ENCODE peak calls at places on chromosomes 11 and 22, in seven cellular contexts. V, Z, N, M, F, E and A are unnamed samples.
A peak's percentile ranks its signal among the peaks of the same experiment; 100 is the strongest.

GRCh38 chr11:721913-722811 is 16.1 kb downstream of the EPS8L2 start:
- DNase-seq in V (no peak), Z (peak; percentile 24), N (no peak), M (no peak), F (no peak), E (peak; percentile 43), A (peak; percentile 53)

GRCh38 chr11:19742595-19743292 is 30.1 kb downstream of the NAV2 start:
- DNase-seq in V (peak; percentile 86), Z (peak; percentile 88), N (peak; percentile 78), M (peak; percentile 69), F (peak; percentile 79), E (peak; percentile 41), A (peak; percentile 90)

GRCh38 chr11:23555085-23555484 is 694.8 kb upstream of the CCDC179 start:
- DNase-seq in V (no peak), Z (no peak), N (peak; percentile 25), M (no peak), F (peak; percentile 65), E (no peak), A (no peak)

GRCh38 chr11:119983240-119983732 is 154.6 kb downstream of the TRIM29 start:
- DNase-seq in V (no peak), Z (no peak), N (no peak), M (no peak), F (no peak), E (peak; percentile 29), A (no peak)

GRCh38 chr11:79493555-79494171 is 52.8 kb upstream of the TENM4 start:
- DNase-seq in V (peak; percentile 93), Z (peak; percentile 89), N (peak; percentile 70), M (peak; percentile 85), F (peak; percentile 70), E (peak; percentile 81), A (peak; percentile 45)

GRCh38 chr22:32661296-32661695 is 140.2 kb upstream of the TIMP3 start:
- DNase-seq in V (no peak), Z (peak; percentile 24), N (peak; percentile 89), M (no peak), F (peak; percentile 94), E (no peak), A (no peak)

GRCh38 chr11:94740083-94740974 is 27.8 kb upstream of the AMOTL1 start:
- DNase-seq in V (peak; percentile 65), Z (peak; percentile 77), N (peak; percentile 17), M (peak; percentile 70), F (peak; percentile 80), E (peak; percentile 21), A (peak; percentile 64)

GRCh38 chr11:130213143-130213978 is 53.8 kb downstream of the ST14 start:
- DNase-seq in V (peak; percentile 59), Z (peak; percentile 78), N (peak; percentile 9), M (peak; percentile 52), F (peak; percentile 60), E (peak; percentile 88), A (peak; percentile 17)

GRCh38 chr11:103608566-103608965 is 427.9 kb upstream of the DDI1 start:
- DNase-seq in V (no peak), Z (no peak), N (peak; percentile 40), M (no peak), F (peak; percentile 73), E (no peak), A (no peak)

GRCh38 chr22:43346521-43346929 is 3.4 kb upstream of the SCUBE1 start:
- DNase-seq in V (peak; percentile 75), Z (peak; percentile 76), N (peak; percentile 19), M (peak; percentile 72), F (peak; percentile 51), E (peak; percentile 53), A (peak; percentile 88)

GRCh38 chr22:43085658-43086606 is 3.3 kb downstream of the TTLL1 start:
- DNase-seq in V (no peak), Z (no peak), N (no peak), M (no peak), F (no peak), E (no peak), A (no peak)

GRCh38 chr11:128913806-128914205 is 22.6 kb downstream of the KCNJ5 start:
- DNase-seq in V (no peak), Z (no peak), N (no peak), M (no peak), F (no peak), E (no peak), A (no peak)

GRCh38 chr22:23812378-23812777 is 25.6 kb downstream of the SMARCB1 start:
- DNase-seq in V (no peak), Z (no peak), N (no peak), M (no peak), F (no peak), E (no peak), A (no peak)

GRCh38 chr22:31734512-31734911 is 15.4 kb downstream of the PRR14L start:
- DNase-seq in V (peak; percentile 51), Z (no peak), N (peak; percentile 48), M (no peak), F (peak; percentile 81), E (no peak), A (no peak)

GRCh38 chr11:55457641-55458040 is 89.9 kb downstream of the OR4A15 start:
- DNase-seq in V (no peak), Z (no peak), N (no peak), M (no peak), F (no peak), E (no peak), A (peak; percentile 40)

GRCh38 chr11:27174026-27174425 is 133.4 kb downstream of the BBOX1 start:
- DNase-seq in V (no peak), Z (peak; percentile 54), N (no peak), M (no peak), F (no peak), E (no peak), A (no peak)

GRCh38 chr11:606245-606644 is 9.5 kb downstream of the IRF7 start:
- DNase-seq in V (no peak), Z (no peak), N (peak; percentile 54), M (peak; percentile 86), F (peak; percentile 68), E (no peak), A (no peak)

GRCh38 chr11:96065379-96065778 is 141.5 kb upstream of the MTMR2 start:
- DNase-seq in V (no peak), Z (no peak), N (no peak), M (no peak), F (peak; percentile 63), E (no peak), A (no peak)

GRCh38 chr11:96061730-96062524 is 138.0 kb upstream of the MTMR2 start:
- DNase-seq in V (no peak), Z (peak; percentile 51), N (no peak), M (no peak), F (peak; percentile 65), E (no peak), A (no peak)

GRCh38 chr11:96063886-96064285 is 140.0 kb upstream of the MTMR2 start:
- DNase-seq in V (no peak), Z (no peak), N (no peak), M (no peak), F (no peak), E (no peak), A (no peak)

GRCh38 chr11:96063053-96063452 is 139.1 kb upstream of the MTMR2 start:
- DNase-seq in V (no peak), Z (no peak), N (no peak), M (no peak), F (no peak), E (no peak), A (no peak)

DNA sequence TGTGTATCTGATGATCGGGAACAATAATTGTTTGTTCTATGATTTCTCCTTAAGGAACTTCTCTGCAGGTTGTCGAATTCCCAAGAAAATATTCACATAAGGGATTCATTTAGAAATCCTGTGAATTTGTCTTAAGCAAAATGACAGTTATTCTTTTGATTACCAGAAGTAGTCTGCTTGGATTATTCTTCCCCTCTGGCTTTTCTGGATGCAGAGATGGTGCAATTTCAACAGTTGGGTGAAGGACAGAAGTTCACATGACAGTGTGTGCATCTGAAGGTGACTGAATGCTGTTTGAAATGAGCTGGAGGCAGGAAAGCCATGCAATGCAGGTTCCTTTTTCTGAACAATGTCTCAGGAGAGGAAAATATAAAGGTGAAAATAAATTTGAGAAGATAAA is 137.2 kb upstream of the MTMR2 start:
- DNase-seq in V (no peak), Z (no peak), N (no peak), M (no peak), F (peak; percentile 48), E (no peak), A (no peak)
- H3K27ac ChIP-seq in V (no peak overlapping the region), Z (peak overlapping the region; percentile 42), N (no peak overlapping the region), M (no peak overlapping the region), F (peak overlapping the region; percentile 64), E (no peak overlapping the region), A (no peak overlapping the region)

DNA sequence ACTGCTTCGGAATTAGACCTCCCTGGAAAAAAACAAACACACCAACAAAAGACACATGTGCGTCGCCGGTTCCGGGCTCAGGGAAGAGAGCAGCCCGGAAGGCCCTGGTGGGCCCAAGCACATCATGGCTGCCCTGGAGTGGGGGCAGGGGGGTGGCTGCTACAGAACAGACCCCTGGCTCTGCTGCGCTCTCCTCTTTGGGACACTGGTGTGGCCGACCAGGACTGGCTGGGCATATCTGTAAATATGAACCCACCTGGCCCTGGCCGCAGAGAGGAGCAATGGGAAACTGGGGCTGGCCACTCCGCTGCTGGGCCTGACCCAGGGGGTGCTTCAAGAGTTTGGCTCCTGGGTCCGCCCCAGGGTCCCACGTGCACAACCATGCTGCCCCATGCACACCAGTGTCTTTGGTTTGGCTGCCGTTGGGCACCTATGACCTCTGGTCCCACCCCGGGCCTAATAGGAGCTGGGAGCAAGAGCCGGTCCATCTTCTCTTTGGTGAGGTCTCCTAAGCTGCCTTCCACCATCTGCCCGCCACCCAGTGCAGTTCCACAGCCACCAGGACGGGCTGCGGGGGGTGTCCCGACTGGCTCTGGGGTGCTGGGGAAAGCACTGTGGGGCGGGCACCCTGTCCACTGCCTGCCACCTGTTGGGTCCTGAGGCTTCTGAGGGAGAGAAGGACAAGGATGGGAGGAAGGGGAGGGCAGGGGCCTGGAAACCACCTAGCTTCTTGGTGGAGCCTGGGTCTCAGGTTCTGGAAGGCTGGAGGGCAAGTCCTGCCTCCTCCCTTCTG is 30.1 kb downstream of the PPM1F start:
- DNase-seq in V (no peak), Z (no peak), N (no peak), M (no peak), F (no peak), E (no peak), A (no peak)
- H3K4me1 ChIP-seq in V (peaks cover 9% of the 10 kb centered on the region), Z (no peaks in the 10 kb centered on the region), N (no peaks in the 10 kb centered on the region), M (peaks cover 9% of the 10 kb centered on the region), F (no peaks in the 10 kb centered on the region), E (peaks cover 54% of the 10 kb centered on the region), A (peaks cover under 1% of the 10 kb centered on the region)

GRCh38 chr11:44319170-44319551 is 9.2 kb upstream of the ALX4 start:
- DNase-seq in V (no peak), Z (no peak), N (no peak), M (no peak), F (no peak), E (no peak), A (peak; percentile 79)
- H3K4me3 ChIP-seq in V (no peak overlapping the region), Z (no peak overlapping the region), N (no peak overlapping the region), M (no peak overlapping the region), F (no peak overlapping the region), E (no peak overlapping the region), A (no peak overlapping the region)

GRCh38 chr22:40718250-40719204 is 39.2 kb downstream of the MCHR1 start:
- DNase-seq in V (no peak), Z (no peak), N (no peak), M (no peak), F (no peak), E (no peak), A (no peak)

GRCh38 chr22:40720538-40721256 is 41.4 kb downstream of the MCHR1 start:
- DNase-seq in V (no peak), Z (no peak), N (peak; percentile 42), M (no peak), F (peak; percentile 52), E (no peak), A (no peak)

GRCh38 chr22:40716116-40716515 is 36.8 kb downstream of the MCHR1 start:
- DNase-seq in V (no peak), Z (no peak), N (no peak), M (no peak), F (no peak), E (no peak), A (no peak)

GRCh38 chr22:40721266-40721665 is 42.0 kb downstream of the MCHR1 start:
- DNase-seq in V (peak; percentile 73), Z (peak; percentile 37), N (peak; percentile 65), M (no peak), F (peak; percentile 63), E (no peak), A (peak; percentile 90)

GRCh38 chr22:40719599-40719998 is 40.3 kb downstream of the MCHR1 start:
- DNase-seq in V (no peak), Z (no peak), N (no peak), M (no peak), F (no peak), E (no peak), A (no peak)
- H3K27ac ChIP-seq in V (no peak overlapping the region), Z (no peak overlapping the region), N (no peak overlapping the region), M (no peak overlapping the region), F (no peak overlapping the region), E (no peak overlapping the region), A (no peak overlapping the region)